ENCODE peak calls at places on chromosomes 16 and 17, in ten cellular contexts. C, R, X, U, H, B, W, S, P and Q are unnamed samples.

GRCh38 chr16:88886915-88887521 is 20.6 kb upstream of the PABPN1L start:
- DNase-seq in C (no peak), R (no peak), X (no peak), U (no peak), H (no peak), B (no peak), W (no peak), S (no peak), P (no peak), Q (no peak)

GRCh38 chr17:83194761-83195329 is 115.4 kb downstream of the METRNL start:
- DNase-seq in C (no peak), R (peak), X (peak), U (no peak), H (no peak), B (no peak), W (peak), S (no peak), P (peak), Q (no peak)

GRCh38 chr16:52547001-52547833 is at the start of gene TOX3:
- DNase-seq in C (no peak), R (no peak), X (peak), U (no peak), H (no peak), B (peak), W (no peak), S (no peak), P (no peak), Q (no peak)

GRCh38 chr16:74659041-74659440 is 7.6 kb downstream of the RFWD3 start:
- DNase-seq in C (no peak), R (no peak), X (no peak), U (no peak), H (no peak), B (no peak), W (no peak), S (no peak), P (no peak), Q (no peak)

GRCh38 chr16:1146409-1146808 is 6.5 kb upstream of the CACNA1H start:
- DNase-seq in C (no peak), R (no peak), X (no peak), U (no peak), H (no peak), B (no peak), W (no peak), S (no peak), P (no peak), Q (no peak)

GRCh38 chr16:74030000-74030399 is 266.6 kb upstream of the PSMD7 start:
- DNase-seq in C (no peak), R (no peak), X (no peak), U (no peak), H (no peak), B (no peak), W (no peak), S (no peak), P (no peak), Q (no peak)

GRCh38 chr17:19414396-19415280 is 3.6 kb downstream of the RNF112 start:
- DNase-seq in C (no peak), R (no peak), X (no peak), U (no peak), H (no peak), B (no peak), W (no peak), S (no peak), P (no peak), Q (no peak)

GRCh38 chr17:61007980-61008379 is 330.3 kb downstream of the BCAS3 start:
- DNase-seq in C (no peak), R (no peak), X (no peak), U (no peak), H (peak), B (no peak), W (no peak), S (no peak), P (no peak), Q (no peak)

GRCh38 chr16:75385507-75386152 is 47.7 kb downstream of the CFDP1 start:
- DNase-seq in C (no peak), R (no peak), X (no peak), U (peak), H (peak), B (peak), W (no peak), S (peak), P (no peak), Q (peak)

GRCh38 chr17:42122371-42123303 is at the start of gene HSPB9:
- DNase-seq in C (no peak), R (no peak), X (no peak), U (no peak), H (no peak), B (no peak), W (no peak), S (no peak), P (peak), Q (no peak)

GRCh38 chr16:3259829-3260228 is 3.4 kb upstream of the MEFV start:
- DNase-seq in C (no peak), R (no peak), X (no peak), U (no peak), H (no peak), B (no peak), W (no peak), S (no peak), P (no peak), Q (no peak)

GRCh38 chr17:61352771-61353170 is 46.9 kb upstream of the TBX2 start:
- DNase-seq in C (no peak), R (no peak), X (no peak), U (no peak), H (no peak), B (no peak), W (no peak), S (no peak), P (no peak), Q (no peak)

GRCh38 chr16:2429771-2430663 is 770 bp downstream of the CCNF start:
- DNase-seq in C (no peak), R (no peak), X (peak), U (no peak), H (peak), B (peak), W (no peak), S (peak), P (no peak), Q (peak)